ENCODE peak calls at places on chromosomes 5 and 9, in ten cellular contexts. R is nephron progenitor cell; Y is GM04504; U is T follicular helper cell; N is activated CD4-positive, alpha-beta T cell treated with anti-CD3 and anti-CD28 coated beads, Interleukin-2, amount 50 U/mL, for 1 hour; F is NCI-H2171; P is T-cell; X is upper lobe of right lung; J is SJSA1; K is adipocyte. I is an unnamed sample.

GRCh38 chr9:72633966-72634365 is 112.6 kb downstream of the TMC1 start:
- DNase-seq in R (no peak), Y (peak), U (no peak), N (no peak), F (no peak), P (no peak), X (no peak), J (no peak), K (peak), I (peak)

GRCh38 chr5:32760091-32760509 is 49.0 kb downstream of the NPR3 start:
- DNase-seq in R (no peak), Y (peak), U (no peak), N (no peak), F (no peak), P (no peak), X (no peak), J (peak), K (peak), I (no peak)

GRCh38 chr5:168851902-168852321 is 272.7 kb upstream of the PANK3 start:
- DNase-seq in R (no peak), Y (peak), U (no peak), N (no peak), F (peak), P (peak), X (no peak), J (peak), K (peak), I (peak)

GRCh38 chr9:121851641-121852091 is 200.2 kb downstream of the DAB2IP start:
- DNase-seq in R (no peak), Y (no peak), U (no peak), N (no peak), F (no peak), P (no peak), X (no peak), J (no peak), K (no peak), I (no peak)

GRCh38 chr5:77145666-77146065 is 58.6 kb upstream of the ZBED3 start:
- DNase-seq in R (no peak), Y (peak), U (no peak), N (no peak), F (no peak), P (no peak), X (no peak), J (no peak), K (peak), I (no peak)

GRCh38 chr9:136438909-136439549 is 616 bp downstream of the INPP5E start:
- DNase-seq in R (peak), Y (peak), U (peak), N (peak), F (peak), P (peak), X (peak), J (peak), K (peak), I (peak)

GRCh38 chr9:111316796-111317195 is 13.2 kb downstream of the OR2K2 start:
- DNase-seq in R (no peak), Y (peak), U (no peak), N (no peak), F (no peak), P (no peak), X (no peak), J (no peak), K (peak), I (no peak)

GRCh38 chr9:88722753-88723152 is 187.8 kb downstream of the NXNL2 start:
- DNase-seq in R (no peak), Y (no peak), U (no peak), N (no peak), F (no peak), P (no peak), X (no peak), J (no peak), K (peak), I (no peak)

GRCh38 chr9:98912450-98912849 is 31.3 kb upstream of the COL15A1 start:
- DNase-seq in R (no peak), Y (no peak), U (no peak), N (no peak), F (no peak), P (no peak), X (no peak), J (no peak), K (no peak), I (no peak)

GRCh38 chr5:14672508-14673394 is 8.2 kb downstream of the OTULIN start:
- DNase-seq in R (no peak), Y (no peak), U (no peak), N (no peak), F (no peak), P (no peak), X (no peak), J (no peak), K (no peak), I (no peak)

GRCh38 chr5:173457482-173457881 is 129.3 kb upstream of the STC2 start:
- DNase-seq in R (no peak), Y (no peak), U (no peak), N (no peak), F (no peak), P (no peak), X (no peak), J (no peak), K (peak), I (no peak)

GRCh38 chr5:126002222-126002897 is 420.8 kb upstream of the GRAMD2B start:
- DNase-seq in R (no peak), Y (peak), U (no peak), N (no peak), F (no peak), P (no peak), X (no peak), J (peak), K (peak), I (no peak)

GRCh38 chr5:157351386-157352089 is 85.6 kb downstream of the CYFIP2 start:
- DNase-seq in R (no peak), Y (no peak), U (no peak), N (no peak), F (no peak), P (no peak), X (no peak), J (no peak), K (no peak), I (no peak)

GRCh38 chr5:119187776-119188529 is 117.1 kb downstream of the DMXL1 start:
- DNase-seq in R (no peak), Y (no peak), U (no peak), N (no peak), F (no peak), P (no peak), X (no peak), J (no peak), K (no peak), I (no peak)

GRCh38 chr5:170219615-170220014 is 13.2 kb upstream of the C5orf58 start:
- DNase-seq in R (no peak), Y (peak), U (no peak), N (no peak), F (no peak), P (no peak), X (no peak), J (peak), K (peak), I (no peak)

GRCh38 chr5:32153723-32154122 is 20.4 kb downstream of the GOLPH3 start:
- DNase-seq in R (no peak), Y (no peak), U (no peak), N (no peak), F (no peak), P (no peak), X (no peak), J (no peak), K (no peak), I (no peak)

GRCh38 chr5:36728697-36729543 is 122.5 kb downstream of the SLC1A3 start:
- DNase-seq in R (peak), Y (peak), U (no peak), N (no peak), F (peak), P (no peak), X (no peak), J (peak), K (peak), I (no peak)

GRCh38 chr5:116130471-116130870 is 45.6 kb downstream of the COMMD10 start:
- DNase-seq in R (no peak), Y (no peak), U (no peak), N (no peak), F (no peak), P (no peak), X (no peak), J (peak), K (peak), I (no peak)

GRCh38 chr9:113139225-113139829 is 11.5 kb upstream of the SLC31A2 start:
- DNase-seq in R (no peak), Y (no peak), U (no peak), N (no peak), F (no peak), P (no peak), X (no peak), J (no peak), K (no peak), I (no peak)

GRCh38 chr5:15566306-15566705 is 66.3 kb downstream of the FBXL7 start:
- DNase-seq in R (no peak), Y (no peak), U (no peak), N (no peak), F (no peak), P (no peak), X (no peak), J (no peak), K (no peak), I (no peak)

GRCh38 chr5:178468196-178468685 is 122.0 kb downstream of the COL23A1 start:
- DNase-seq in R (no peak), Y (no peak), U (no peak), N (no peak), F (no peak), P (no peak), X (no peak), J (no peak), K (no peak), I (no peak)

GRCh38 chr9:92717201-92718085 is 47.2 kb downstream of the BICD2 start:
- DNase-seq in R (no peak), Y (no peak), U (no peak), N (no peak), F (no peak), P (no peak), X (no peak), J (no peak), K (no peak), I (peak)

GRCh38 chr5:142024771-142025304 is 12.0 kb upstream of the GNPDA1 start:
- DNase-seq in R (peak), Y (peak), U (peak), N (peak), F (peak), P (peak), X (peak), J (peak), K (peak), I (peak)

GRCh38 chr5:128412145-128412930 is 125.7 kb downstream of the FBN2 start:
- DNase-seq in R (no peak), Y (no peak), U (no peak), N (no peak), F (no peak), P (no peak), X (no peak), J (no peak), K (no peak), I (no peak)

GRCh38 chr5:110865400-110866094 is 126.7 kb downstream of the SLC25A46 start:
- DNase-seq in R (peak), Y (peak), U (no peak), N (no peak), F (no peak), P (no peak), X (no peak), J (no peak), K (peak), I (no peak)

GRCh38 chr5:138762110-138762509 is 8.9 kb downstream of the CTNNA1 start:
- DNase-seq in R (no peak), Y (no peak), U (no peak), N (no peak), F (no peak), P (no peak), X (no peak), J (no peak), K (no peak), I (no peak)

GRCh38 chr5:167587768-167588167 is 703.7 kb upstream of the WWC1 start:
- DNase-seq in R (peak), Y (no peak), U (no peak), N (no peak), F (peak), P (no peak), X (no peak), J (peak), K (peak), I (no peak)

GRCh38 chr5:125410501-125411162 is 664.2 kb upstream of the ZNF608 start:
- DNase-seq in R (no peak), Y (no peak), U (no peak), N (no peak), F (no peak), P (no peak), X (no peak), J (peak), K (peak), I (no peak)

GRCh38 chr5:53590759-53591158 is 30.3 kb downstream of the NDUFS4 start:
- DNase-seq in R (no peak), Y (no peak), U (no peak), N (no peak), F (no peak), P (no peak), X (no peak), J (no peak), K (no peak), I (no peak)

GRCh38 chr9:114371986-114372917 is 15.5 kb downstream of the AKNA start:
- DNase-seq in R (no peak), Y (no peak), U (peak), N (peak), F (no peak), P (peak), X (peak), J (no peak), K (no peak), I (peak)

I was measured in activated T-helper 2 cell treated with anti-CD3 and anti-CD28 coated beads, Interferon-gamma antibody, Interleukin-2, Interleukin-4, amounts not matched to agents 10 μg/mL and 5 μg/mL and 100 μg/mL, durations not matched to agents 14 hours and 24 hours and 36 hours.